ENCODE peak calls at places on chromosomes 12 and 14, in four cellular contexts. W is WTC11, B is HepG2, F is K562. D is an unnamed sample.

GRCh38 chr12:1356285-1356684 is 238.1 kb downstream of the FBXL14 start:
- DNase-seq in W (no peak), B (no peak), F (no peak), D (no peak)

GRCh38 chr12:25692115-25693035 is 139.3 kb upstream of the LMNTD1 start:
- DNase-seq in W (no peak), B (no peak), F (peak; percentile 22), D (no peak)

GRCh38 chr14:61860294-61860918 is 98.2 kb downstream of the SNAPC1 start:
- DNase-seq in W (peak; percentile 74), B (peak; percentile 34), F (peak; percentile 37), D (peak; percentile 44)

GRCh38 chr14:81559385-81559784 is 25.7 kb upstream of the SEL1L start:
- DNase-seq in W (no peak), B (no peak), F (no peak), D (no peak)

GRCh38 chr12:24134092-24134491 is 184.6 kb upstream of the SOX5 start:
- DNase-seq in W (no peak), B (no peak), F (no peak), D (no peak)

GRCh38 chr14:44768935-44769334 is 192.8 kb downstream of the KLHL28 start:
- DNase-seq in W (no peak), B (no peak), F (no peak), D (no peak)

GRCh38 chr12:553216-554000 is 93.7 kb downstream of the B4GALNT3 start:
- DNase-seq in W (no peak), B (no peak), F (no peak), D (no peak)

GRCh38 chr12:12839886-12840285 is 26.7 kb downstream of the DDX47 start:
- DNase-seq in W (no peak), B (no peak), F (no peak), D (no peak)

GRCh38 chr14:101714394-101714793 is 47.1 kb upstream of the PPP2R5C start:
- DNase-seq in W (no peak), B (no peak), F (no peak), D (no peak)

GRCh38 chr12:105226219-105226618 is 9.8 kb downstream of the APPL2 start:
- DNase-seq in W (no peak), B (no peak), F (peak; percentile 11), D (no peak)

GRCh38 chr14:23664207-23664885 is 28.2 kb downstream of the DHRS2 start:
- DNase-seq in W (no peak), B (no peak), F (no peak), D (no peak)

DNA sequence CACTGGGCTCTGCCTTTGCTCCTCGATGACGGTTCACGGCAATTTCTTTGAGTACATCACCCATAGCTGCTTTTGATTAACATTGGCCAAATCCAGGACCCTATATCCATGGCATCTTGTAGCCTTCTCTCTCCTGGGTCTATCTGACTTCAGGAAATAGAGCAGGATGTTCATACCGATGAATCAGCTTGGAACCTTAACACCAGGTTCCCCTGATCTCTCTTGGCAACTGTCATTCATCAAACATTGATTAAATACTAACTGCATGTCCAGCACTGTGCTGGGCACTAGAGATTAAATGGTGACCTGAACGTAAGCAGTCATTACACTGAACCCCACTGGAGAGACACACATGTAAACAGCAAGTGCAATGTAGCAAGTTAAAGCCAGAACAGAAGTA is 77.0 kb upstream of the MED13L start:
- DNase-seq in W (no peak), B (no peak), F (no peak), D (no peak)
- TF ChIP-seq CBFB in W (no peak), B (no peak), F (no peak), D (no peak)

GRCh38 chr14:75723716-75724115 is 62.7 kb downstream of the TTLL5 start:
- DNase-seq in W (no peak), B (no peak), F (no peak), D (no peak)

GRCh38 chr14:75718199-75718598 is 57.2 kb downstream of the TTLL5 start:
- DNase-seq in W (no peak), B (no peak), F (peak; percentile 5), D (no peak)

GRCh38 chr14:75717729-75718128 is 56.7 kb downstream of the TTLL5 start:
- DNase-seq in W (no peak), B (no peak), F (no peak), D (no peak)

GRCh38 chr14:75724414-75725204 is 63.6 kb downstream of the TTLL5 start:
- DNase-seq in W (no peak), B (no peak), F (no peak), D (no peak)

DNA sequence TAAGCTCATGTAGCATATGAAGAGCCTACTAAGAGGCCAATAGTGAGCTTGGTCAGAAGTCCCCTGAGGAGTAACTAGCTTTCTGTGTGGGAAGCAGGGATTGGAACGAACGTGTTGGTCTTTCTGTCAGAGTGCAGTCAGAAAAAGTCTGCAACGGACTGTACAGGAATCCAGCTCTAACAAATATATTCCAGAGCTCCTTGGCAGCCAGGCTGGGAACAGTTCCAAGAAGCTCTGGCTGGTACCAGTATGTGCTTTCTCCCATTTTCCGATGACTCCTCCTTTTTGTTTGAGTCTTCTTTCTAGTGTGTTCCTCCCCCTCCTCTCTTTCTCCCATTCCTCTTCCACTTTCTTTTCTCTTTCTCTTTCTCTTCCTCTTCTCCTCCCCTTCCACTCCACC is 59.8 kb downstream of the TTLL5 start:
- DNase-seq in W (no peak), B (no peak), F (no peak), D (no peak)
- TF ChIP-seq CBFB in W (no peak), B (no peak), F (no peak), D (no peak)

DNA sequence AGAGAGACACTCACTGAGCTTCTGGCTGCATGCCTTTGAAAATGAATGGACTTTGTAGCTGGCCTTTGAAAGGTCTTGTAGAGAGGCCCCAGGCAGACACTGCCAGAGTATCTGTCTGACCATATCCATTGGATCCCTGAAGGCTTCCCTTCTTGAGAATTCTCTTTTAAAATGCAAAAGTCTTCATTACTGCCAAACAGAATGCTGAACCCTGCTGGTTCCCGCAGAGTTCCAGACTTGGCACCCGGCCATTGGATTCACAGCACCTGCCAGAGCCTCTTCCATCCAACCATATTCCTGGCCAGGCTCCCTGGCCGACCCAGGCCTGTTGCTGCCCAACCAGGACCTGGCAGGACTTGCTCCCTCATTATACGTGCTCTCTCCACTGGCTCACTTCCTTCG is 182.5 kb downstream of the GXYLT1 start:
- DNase-seq in W (no peak), B (no peak), F (no peak), D (no peak)
- TF ChIP-seq CBFB in W (no peak), B (no peak), F (no peak), D (no peak)

GRCh38 chr14:104992501-104992900 is 6.9 kb downstream of the CLBA1 start:
- DNase-seq in W (no peak), B (no peak), F (no peak), D (no peak)

GRCh38 chr14:104991896-104992230 is 6.3 kb downstream of the CLBA1 start:
- DNase-seq in W (no peak), B (no peak), F (no peak), D (no peak)

GRCh38 chr14:104989951-104990303 is 4.3 kb downstream of the CLBA1 start:
- DNase-seq in W (no peak), B (no peak), F (no peak), D (no peak)

GRCh38 chr14:104986487-104987164 is 1.0 kb downstream of the CLBA1 start:
- DNase-seq in W (no peak), B (no peak), F (no peak), D (no peak)

DNA sequence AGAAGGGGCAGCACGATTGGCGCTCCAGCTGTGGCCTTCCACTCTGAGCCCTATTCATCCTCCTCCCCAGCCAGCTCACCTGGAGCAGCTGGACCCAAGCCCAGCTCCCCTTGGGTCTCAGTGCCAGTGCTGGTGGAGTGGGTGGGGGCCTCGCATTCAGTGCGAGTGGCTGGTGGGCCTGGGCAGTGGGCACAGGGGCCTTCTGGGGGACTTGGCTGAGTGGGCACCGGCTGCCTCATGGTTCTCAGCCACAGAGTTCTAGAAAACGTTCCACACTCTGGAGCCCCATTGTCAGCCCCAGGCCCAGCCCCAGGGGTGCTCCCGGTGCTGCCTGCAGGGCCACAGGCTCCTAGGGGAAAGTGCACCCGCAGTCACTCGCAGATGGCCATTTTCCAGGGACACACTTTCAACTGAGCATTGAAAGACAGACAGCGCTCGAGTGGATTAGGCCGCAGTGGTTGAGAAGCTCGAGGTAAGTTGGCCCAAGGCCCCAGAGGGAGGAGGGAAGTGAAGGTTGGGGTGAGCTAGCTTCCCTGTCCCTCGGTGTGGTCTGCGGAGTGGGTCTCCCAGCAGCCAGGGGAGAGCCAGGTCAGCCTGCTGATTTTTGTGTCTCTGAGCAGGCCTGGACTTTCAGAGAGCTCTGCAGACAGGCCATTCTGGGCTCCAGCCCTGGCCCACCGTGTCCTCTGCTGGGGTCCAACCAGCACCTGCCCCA is 3.8 kb downstream of the CLBA1 start:
- DNase-seq in W (no peak), B (no peak), F (no peak), D (no peak)
- TF ChIP-seq CBFB in W (no peak), B (no peak), F (no peak), D (no peak)

DNA sequence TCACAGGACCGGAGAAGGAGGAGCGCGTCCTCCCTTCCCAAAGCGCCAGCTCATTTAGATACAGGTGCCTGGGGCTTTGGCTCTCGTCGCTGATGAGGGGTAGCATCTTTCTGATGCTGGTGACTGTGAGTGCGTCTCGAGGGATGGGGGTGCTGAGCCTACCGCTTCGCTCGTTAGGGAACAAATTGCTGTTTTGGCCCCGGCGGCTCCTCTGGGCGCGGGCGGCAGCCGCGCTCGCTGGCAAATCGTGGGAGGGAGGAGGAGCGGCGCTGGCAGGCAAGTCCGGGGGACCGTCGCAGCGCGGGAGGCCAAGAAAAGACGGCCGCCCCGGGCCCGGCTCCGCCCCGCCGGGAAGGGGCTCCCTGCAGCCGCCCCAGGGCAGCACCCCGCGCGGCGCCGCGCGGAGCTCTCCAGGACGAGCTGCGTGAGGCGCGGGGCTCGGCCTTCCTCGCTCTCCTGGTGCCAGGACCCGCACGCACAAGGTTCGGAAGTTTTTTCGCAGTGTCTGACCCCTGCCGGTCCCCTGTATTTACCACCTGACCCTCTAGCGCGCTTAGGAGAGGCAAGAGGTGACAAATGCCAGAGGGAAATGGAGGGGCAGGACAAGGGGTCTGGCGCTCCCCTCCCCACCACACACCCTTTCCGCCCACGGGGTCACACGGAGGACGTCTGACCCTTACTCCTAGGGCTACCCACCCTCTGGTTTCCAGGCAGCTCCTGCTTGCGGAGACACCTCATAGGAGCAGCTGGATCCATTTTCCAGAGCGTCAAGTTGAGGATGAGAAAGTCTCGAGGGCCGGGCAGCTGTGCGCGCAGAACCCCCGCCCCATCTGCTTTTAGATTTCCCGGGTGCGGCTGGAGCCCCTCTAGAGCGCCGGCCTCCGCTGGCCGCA is 875 bp upstream of the KCNH3 start:
- DNase-seq in W (no peak), B (no peak), F (no peak), D (no peak)
- TF ChIP-seq CBFB in W (no peak), B (no peak), F (no peak), D (no peak)

DNA sequence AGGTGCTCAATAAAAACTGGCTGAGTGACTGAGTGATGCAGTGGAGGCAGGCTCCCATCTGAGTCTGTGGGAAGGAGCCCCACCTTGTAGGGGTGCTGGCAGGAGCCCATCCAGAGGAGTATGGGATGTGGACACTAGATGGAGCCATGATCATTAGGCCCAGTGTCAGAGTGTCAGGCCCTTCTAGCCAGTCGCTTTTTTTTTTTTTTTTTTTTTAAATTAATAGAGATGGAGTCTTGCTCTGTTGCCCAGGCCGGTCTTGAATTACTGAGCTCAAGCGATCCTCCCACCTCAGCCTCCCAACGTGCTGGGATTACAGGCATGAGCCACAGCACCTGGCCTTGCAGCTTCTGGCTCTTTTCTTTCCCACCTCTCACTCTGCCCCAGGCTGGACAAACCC is 11.5 kb downstream of the RITA1 start:
- DNase-seq in W (peak; percentile 57), B (peak; percentile 69), F (peak; percentile 87), D (no peak)
- TF ChIP-seq CBFB in W (no peak), B (no peak), F (no peak), D (no peak)

D was measured in GM12878.